ENCODE peak calls at places on chromosome 16, in eight cellular contexts. One of them, this sample, is unnamed.
A peak's percentile ranks its signal among the peaks of the same experiment; 100 is the strongest.

GRCh38 chr16:50925758-50926357 is 184.0 kb downstream of the CYLD start:
- DNase-seq in suprapubic skin: no peak
- DNase-seq in K562: no peak
- DNase-seq in upper lobe of left lung: no peak
- DNase-seq in H1: no peak
- DNase-seq in sigmoid colon: no peak
- DNase-seq in GM12878: no peak
- DNase-seq in transverse colon: no peak
- DNase-seq in this sample: no peak

GRCh38 chr16:49464877-49465504 is 91.4 kb downstream of the C16orf78 start:
- DNase-seq in suprapubic skin: peak; percentile 59
- DNase-seq in K562: peak; percentile 64
- DNase-seq in upper lobe of left lung: peak; percentile 18
- DNase-seq in H1: peak; percentile 88
- DNase-seq in sigmoid colon: peak; percentile 34
- DNase-seq in GM12878: no peak
- DNase-seq in transverse colon: no peak
- DNase-seq in this sample: peak; percentile 20

GRCh38 chr16:5059386-5060072 is 6.2 kb downstream of the C16orf89 start:
- DNase-seq in suprapubic skin: no peak
- DNase-seq in K562: no peak
- DNase-seq in upper lobe of left lung: no peak
- DNase-seq in H1: no peak
- DNase-seq in sigmoid colon: peak; percentile 46
- DNase-seq in GM12878: no peak
- DNase-seq in transverse colon: no peak
- DNase-seq in this sample: no peak

GRCh38 chr16:87831421-87832136 is 37.7 kb downstream of the SLC7A5 start:
- DNase-seq in suprapubic skin: no peak
- DNase-seq in K562: no peak
- DNase-seq in upper lobe of left lung: no peak
- DNase-seq in H1: no peak
- DNase-seq in sigmoid colon: no peak
- DNase-seq in GM12878: no peak
- DNase-seq in transverse colon: no peak
- DNase-seq in this sample: no peak

GRCh38 chr16:22075043-22075757 is 17.1 kb upstream of the VWA3A start:
- DNase-seq in suprapubic skin: no peak
- DNase-seq in K562: no peak
- DNase-seq in upper lobe of left lung: no peak
- DNase-seq in H1: no peak
- DNase-seq in sigmoid colon: no peak
- DNase-seq in GM12878: no peak
- DNase-seq in transverse colon: no peak
- DNase-seq in this sample: no peak

GRCh38 chr16:4098496-4098895 is 17.7 kb downstream of the ADCY9 start:
- DNase-seq in suprapubic skin: peak; percentile 37
- DNase-seq in K562: no peak
- DNase-seq in upper lobe of left lung: no peak
- DNase-seq in H1: no peak
- DNase-seq in sigmoid colon: no peak
- DNase-seq in GM12878: no peak
- DNase-seq in transverse colon: no peak
- DNase-seq in this sample: no peak

GRCh38 chr16:46715769-46716305 is 26.4 kb downstream of the ORC6 start:
- DNase-seq in suprapubic skin: no peak
- DNase-seq in K562: no peak
- DNase-seq in upper lobe of left lung: no peak
- DNase-seq in H1: peak; percentile 17
- DNase-seq in sigmoid colon: no peak
- DNase-seq in GM12878: no peak
- DNase-seq in transverse colon: no peak
- DNase-seq in this sample: no peak

GRCh38 chr16:68264128-68265077 is at the start of gene SLC7A6:
- DNase-seq in suprapubic skin: peak; percentile 88
- DNase-seq in K562: peak; percentile 91
- DNase-seq in upper lobe of left lung: peak; percentile 86
- DNase-seq in H1: peak; percentile 86
- DNase-seq in sigmoid colon: peak; percentile 85
- DNase-seq in GM12878: no peak
- DNase-seq in transverse colon: peak; percentile 82
- DNase-seq in this sample: peak; percentile 79

GRCh38 chr16:20915733-20916132 is 15.2 kb downstream of the LYRM1 start:
- DNase-seq in suprapubic skin: no peak
- DNase-seq in K562: peak; percentile 70
- DNase-seq in upper lobe of left lung: no peak
- DNase-seq in H1: no peak
- DNase-seq in sigmoid colon: no peak
- DNase-seq in GM12878: no peak
- DNase-seq in transverse colon: no peak
- DNase-seq in this sample: no peak

GRCh38 chr16:8894736-8895334 is 12.7 kb downstream of the LITAFD start:
- DNase-seq in suprapubic skin: no peak
- DNase-seq in K562: no peak
- DNase-seq in upper lobe of left lung: no peak
- DNase-seq in H1: no peak
- DNase-seq in sigmoid colon: peak; percentile 53
- DNase-seq in GM12878: no peak
- DNase-seq in transverse colon: no peak
- DNase-seq in this sample: no peak

GRCh38 chr16:20866792-20867191 is 33.4 kb downstream of the DCUN1D3 start:
- DNase-seq in suprapubic skin: no peak
- DNase-seq in K562: no peak
- DNase-seq in upper lobe of left lung: no peak
- DNase-seq in H1: no peak
- DNase-seq in sigmoid colon: no peak
- DNase-seq in GM12878: no peak
- DNase-seq in transverse colon: no peak
- DNase-seq in this sample: no peak

GRCh38 chr16:77794586-77794985 is 6.2 kb downstream of the VAT1L start:
- DNase-seq in suprapubic skin: no peak
- DNase-seq in K562: no peak
- DNase-seq in upper lobe of left lung: no peak
- DNase-seq in H1: no peak
- DNase-seq in sigmoid colon: no peak
- DNase-seq in GM12878: no peak
- DNase-seq in transverse colon: no peak
- DNase-seq in this sample: no peak

GRCh38 chr16:73063854-73064226 is 15.9 kb upstream of the ZFHX3 start:
- DNase-seq in suprapubic skin: no peak
- DNase-seq in K562: no peak
- DNase-seq in upper lobe of left lung: no peak
- DNase-seq in H1: no peak
- DNase-seq in sigmoid colon: no peak
- DNase-seq in GM12878: no peak
- DNase-seq in transverse colon: no peak
- DNase-seq in this sample: no peak

GRCh38 chr16:28587386-28587785 is 9.5 kb downstream of the SULT1A2 start:
- DNase-seq in suprapubic skin: no peak
- DNase-seq in K562: no peak
- DNase-seq in upper lobe of left lung: no peak
- DNase-seq in H1: no peak
- DNase-seq in sigmoid colon: no peak
- DNase-seq in GM12878: no peak
- DNase-seq in transverse colon: no peak
- DNase-seq in this sample: no peak

DNA sequence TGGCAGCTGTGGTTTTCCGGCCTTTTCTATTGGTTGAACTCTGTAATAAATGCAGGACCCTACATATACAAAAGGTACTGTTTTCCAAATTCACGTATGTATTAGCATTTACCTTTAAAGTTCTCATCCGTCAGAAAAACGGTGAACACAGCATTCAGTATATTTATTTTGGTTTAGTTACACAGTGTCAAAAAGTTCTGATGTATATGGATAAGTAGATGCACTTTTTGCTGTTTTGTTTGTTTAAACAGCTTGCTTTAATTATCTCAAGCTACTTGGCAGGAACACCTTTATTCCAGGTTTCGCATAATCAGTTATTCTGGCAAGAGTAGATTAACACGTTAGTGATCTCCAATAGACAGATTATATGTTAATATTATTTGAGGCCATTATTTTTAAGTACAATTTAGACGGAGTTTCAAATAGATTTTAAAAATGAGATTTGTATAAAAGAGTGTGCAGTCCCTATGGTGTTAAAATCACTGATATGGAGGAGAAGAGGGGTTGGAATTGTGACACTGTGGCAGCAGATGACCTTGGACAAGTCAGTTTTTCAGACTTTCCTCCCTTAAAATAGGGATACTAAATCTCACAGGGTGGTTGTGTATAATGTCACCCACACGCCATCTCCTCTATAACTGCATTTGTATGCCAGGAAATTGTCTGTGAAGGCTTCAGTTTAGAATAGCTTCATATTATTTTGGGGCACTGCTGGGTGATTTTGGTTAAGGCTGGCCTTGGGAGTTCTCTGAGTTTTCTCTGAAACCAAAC is 2.1 kb downstream of the HERPUD1 start:
- DNase-seq in suprapubic skin: no peak
- DNase-seq in K562: no peak
- DNase-seq in upper lobe of left lung: no peak
- DNase-seq in H1: no peak
- DNase-seq in sigmoid colon: no peak
- DNase-seq in GM12878: no peak
- DNase-seq in transverse colon: no peak
- DNase-seq in this sample: no peak
- TF ChIP-seq POLR2AphosphoS5 in suprapubic skin: no peak
- TF ChIP-seq POLR2AphosphoS5 in K562: no peak
- TF ChIP-seq POLR2AphosphoS5 in upper lobe of left lung: no peak
- TF ChIP-seq POLR2AphosphoS5 in H1: no peak
- TF ChIP-seq POLR2AphosphoS5 in sigmoid colon: no peak
- TF ChIP-seq POLR2AphosphoS5 in GM12878: peak; percentile 76
- TF ChIP-seq POLR2AphosphoS5 in transverse colon: no peak
- TF ChIP-seq POLR2AphosphoS5 in this sample: no peak

GRCh38 chr16:85999778-86000177 is 100.8 kb downstream of the IRF8 start:
- DNase-seq in suprapubic skin: peak; percentile 53
- DNase-seq in K562: no peak
- DNase-seq in upper lobe of left lung: no peak
- DNase-seq in H1: no peak
- DNase-seq in sigmoid colon: peak; percentile 55
- DNase-seq in GM12878: no peak
- DNase-seq in transverse colon: no peak
- DNase-seq in this sample: no peak
- TF ChIP-seq EP300 in suprapubic skin: no peak
- TF ChIP-seq EP300 in K562: no peak
- TF ChIP-seq EP300 in upper lobe of left lung: no peak
- TF ChIP-seq EP300 in H1: no peak
- TF ChIP-seq EP300 in sigmoid colon: no peak
- TF ChIP-seq EP300 in GM12878: no peak
- TF ChIP-seq EP300 in transverse colon: no peak
- TF ChIP-seq EP300 in this sample: no peak

DNA sequence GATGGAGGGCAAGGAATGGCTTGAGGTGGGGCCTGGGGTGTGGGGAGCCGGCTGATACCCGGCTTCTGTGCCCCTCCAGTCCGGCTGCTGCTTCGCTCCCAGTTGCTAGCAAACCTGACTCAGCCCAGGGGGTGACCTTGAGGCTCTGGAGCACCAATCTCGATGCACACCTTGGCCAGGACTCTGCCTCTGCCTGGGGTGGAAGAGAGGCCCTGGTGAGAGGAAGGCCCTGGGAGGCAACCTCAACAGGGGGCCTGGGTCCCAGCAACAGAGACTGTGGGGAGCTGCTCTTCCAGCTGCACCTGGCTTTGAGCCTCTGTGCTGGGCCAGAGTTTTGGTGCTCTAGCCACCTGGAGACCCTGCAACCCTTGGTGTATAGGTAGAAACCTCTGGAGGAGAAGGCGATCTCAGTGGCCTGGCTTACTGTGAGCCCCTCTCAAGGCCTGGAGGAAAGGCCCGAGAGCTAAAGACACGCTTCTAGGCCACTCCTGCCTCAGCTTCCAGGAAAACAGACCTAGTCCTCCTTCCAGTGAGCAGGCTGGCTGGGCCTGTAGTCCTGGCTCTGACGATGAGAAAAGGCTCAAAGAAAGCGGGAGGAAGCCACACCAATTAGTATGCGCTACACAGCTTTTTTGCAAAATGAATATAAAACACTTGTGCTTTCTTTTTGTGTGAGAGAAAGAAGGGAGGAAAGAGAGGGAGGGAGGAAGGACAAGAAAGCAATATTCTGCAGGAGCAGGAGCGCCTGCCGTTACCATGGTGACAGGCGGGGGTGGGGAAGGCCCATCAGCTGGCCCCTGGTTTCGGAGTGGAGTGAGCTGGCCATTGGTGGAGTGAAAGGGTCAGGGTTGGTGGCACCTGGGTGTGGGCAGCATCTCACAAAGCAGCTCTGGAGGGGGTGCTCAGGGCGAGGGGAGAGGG is 51.0 kb downstream of the VAC14 start:
- DNase-seq in suprapubic skin: no peak
- DNase-seq in K562: peak; percentile 43
- DNase-seq in upper lobe of left lung: no peak
- DNase-seq in H1: no peak
- DNase-seq in sigmoid colon: no peak
- DNase-seq in GM12878: no peak
- DNase-seq in transverse colon: no peak
- DNase-seq in this sample: no peak
- H3K27ac ChIP-seq in suprapubic skin: peak overlapping the region; percentile 56
- H3K27ac ChIP-seq in K562: peak overlapping the region; percentile 3
- H3K27ac ChIP-seq in upper lobe of left lung: peak overlapping the region; percentile 86
- H3K27ac ChIP-seq in H1: peak overlapping the region; percentile 32
- H3K27ac ChIP-seq in sigmoid colon: peak overlapping the region; percentile 67
- H3K27ac ChIP-seq in GM12878: no peak overlapping the region
- H3K27ac ChIP-seq in transverse colon: peak overlapping the region; percentile 85
- H3K27ac ChIP-seq in this sample: peak overlapping the region; percentile 92

DNA sequence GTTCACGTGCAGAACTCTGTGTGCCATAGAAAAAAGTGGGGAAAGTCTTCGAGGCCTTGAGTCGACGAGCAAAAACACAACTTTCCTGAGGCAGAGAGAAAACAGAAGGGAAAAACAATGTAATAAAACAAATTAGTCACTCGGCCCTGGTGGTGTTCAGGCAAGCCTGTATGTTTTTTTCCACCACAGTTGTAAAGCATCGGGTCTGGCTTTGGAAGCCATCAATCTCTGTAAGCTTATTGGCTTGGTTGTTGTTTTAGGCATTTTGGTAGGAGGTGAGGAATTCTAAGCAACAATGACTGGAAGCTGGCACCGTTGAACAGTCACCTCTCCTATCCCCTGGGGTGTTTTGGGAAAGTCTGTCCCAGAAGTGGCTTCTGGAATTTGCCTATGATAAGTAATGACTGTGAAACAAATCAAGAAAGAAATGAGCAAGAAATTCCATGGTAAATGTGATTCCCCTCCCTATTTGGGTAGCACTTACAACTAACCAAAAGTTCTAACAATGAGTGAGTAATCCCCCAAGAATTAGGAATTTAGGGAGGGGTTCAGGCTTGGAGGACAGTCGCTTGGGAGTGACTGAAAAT is 2.8 kb downstream of the CDH13 start:
- DNase-seq in suprapubic skin: no peak
- DNase-seq in K562: no peak
- DNase-seq in upper lobe of left lung: no peak
- DNase-seq in H1: no peak
- DNase-seq in sigmoid colon: peak; percentile 41
- DNase-seq in GM12878: no peak
- DNase-seq in transverse colon: no peak
- DNase-seq in this sample: no peak
- TF ChIP-seq POLR2AphosphoS5 in suprapubic skin: no peak
- TF ChIP-seq POLR2AphosphoS5 in K562: no peak
- TF ChIP-seq POLR2AphosphoS5 in upper lobe of left lung: no peak
- TF ChIP-seq POLR2AphosphoS5 in H1: no peak
- TF ChIP-seq POLR2AphosphoS5 in sigmoid colon: no peak
- TF ChIP-seq POLR2AphosphoS5 in GM12878: no peak
- TF ChIP-seq POLR2AphosphoS5 in transverse colon: peak; percentile 13
- TF ChIP-seq POLR2AphosphoS5 in this sample: no peak

This sample was measured in stomach.